ENCODE peak calls at places on chromosomes 13 and 19, in six cellular contexts. O, T, R, M, U and Q are unnamed samples.

GRCh38 chr19:47447470-47448359 is 24.0 kb downstream of the SLC8A2 start:
- DNase-seq in O (peak; percentile 83), M (peak; percentile 41), T (peak; percentile 71), R (peak; percentile 22), U (no peak), Q (no peak)

GRCh38 chr13:44237276-44237767 is 136.3 kb upstream of the SERP2 start:
- DNase-seq in O (peak; percentile 75), U (no peak), R (peak; percentile 98), T (peak; percentile 58), M (peak; percentile 47), Q (no peak)

GRCh38 chr13:75263741-75264407 is 218.1 kb downstream of the TBC1D4 start:
- DNase-seq in R (peak; percentile 28), M (no peak), U (no peak), T (no peak), O (no peak), Q (no peak)

GRCh38 chr19:52658595-52658994 is 20.4 kb upstream of the ZNF83 start:
- DNase-seq in O (no peak), R (no peak), M (no peak), U (no peak), T (peak; percentile 61), Q (no peak)

GRCh38 chr13:63433546-63434150 is 2018.0 kb upstream of the PCDH20 start:
- DNase-seq in T (no peak), M (no peak), U (no peak), R (peak; percentile 87), O (no peak), Q (no peak)

GRCh38 chr19:44890366-44891015 is 563 bp upstream of the TOMM40 start:
- DNase-seq in O (no peak), T (peak; percentile 98), U (peak; percentile 99), M (no peak), R (peak; percentile 100), Q (peak; percentile 99)

GRCh38 chr13:24700539-24700938 is 20.3 kb downstream of the ATP12A start:
- DNase-seq in O (no peak), R (no peak), M (no peak), T (no peak), U (no peak), Q (no peak)

GRCh38 chr19:41882568-41883462 is at the start of gene ARHGEF1:
- DNase-seq in M (peak; percentile 75), R (no peak), U (no peak), T (peak; percentile 60), O (peak; percentile 91), Q (peak; percentile 96)

GRCh38 chr19:38063921-38064320 is 156.9 kb downstream of the SIPA1L3 start:
- DNase-seq in T (no peak), M (no peak), U (no peak), O (no peak), R (no peak), Q (no peak)

GRCh38 chr19:14686411-14686810 is 3.4 kb upstream of the ZNF333 start:
- DNase-seq in U (no peak), O (no peak), R (peak; percentile 9), T (no peak), M (peak; percentile 17), Q (no peak)

GRCh38 chr13:73054712-73055111 is 4.1 kb upstream of the KLF5 start:
- DNase-seq in O (no peak), U (no peak), R (no peak), T (no peak), M (no peak), Q (no peak)

GRCh38 chr13:67474114-67474513 is 244.0 kb upstream of the PCDH9 start:
- DNase-seq in T (no peak), R (no peak), M (no peak), O (no peak), U (no peak), Q (no peak)

GRCh38 chr19:9362905-9363304 is at the start of gene ZNF177:
- DNase-seq in U (no peak), O (peak; percentile 70), M (no peak), T (no peak), R (no peak), Q (no peak)

GRCh38 chr19:13033819-13034611 is 38.7 kb downstream of the NFIX start:
- DNase-seq in M (peak; percentile 88), T (peak; percentile 60), R (peak; percentile 45), O (no peak), U (no peak), Q (no peak)

GRCh38 chr19:53906211-53907192 is 2.6 kb upstream of the CACNG7 start:
- DNase-seq in M (peak; percentile 36), R (no peak), T (peak; percentile 56), O (peak; percentile 75), U (no peak), Q (peak; percentile 89)

GRCh38 chr19:23286477-23286876 is 36.3 kb upstream of the ZNF724 start:
- DNase-seq in T (no peak), O (no peak), R (no peak), U (peak; percentile 50), M (no peak), Q (no peak)

DNA sequence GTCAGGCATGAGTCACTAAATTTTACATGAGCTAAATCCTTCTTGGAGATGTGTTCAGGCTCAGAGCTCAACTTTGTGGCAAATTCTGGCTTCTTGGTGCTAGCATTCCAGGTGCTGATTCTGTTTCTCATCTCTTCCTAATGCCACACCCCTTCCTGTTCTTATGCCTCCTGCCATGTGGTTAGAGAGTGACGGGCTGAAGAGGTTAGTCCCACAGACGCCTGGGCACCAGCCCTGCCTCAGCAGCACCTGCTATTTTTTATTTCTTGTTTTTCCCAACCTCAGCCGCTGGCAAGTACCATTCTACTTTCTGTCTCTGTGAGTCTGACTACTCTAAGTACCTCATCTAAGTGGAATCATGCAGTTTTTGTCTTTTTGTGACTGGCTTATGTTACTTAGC is 329.5 kb downstream of the KCNRG start:
- DNase-seq in U (no peak), T (no peak), M (no peak), O (no peak), R (no peak), Q (no peak)
- H3K4me1 ChIP-seq in U (peaks cover 1% of the 10 kb centered on the region), T (peaks cover 5% of the 10 kb centered on the region), M (peaks cover 17% of the 10 kb centered on the region), O (no peaks in the 10 kb centered on the region), R (no peaks in the 10 kb centered on the region), Q (no peaks in the 10 kb centered on the region)

GRCh38 chr19:8241646-8242045 is 32.5 kb downstream of the CERS4 start:
- DNase-seq in O (no peak), R (no peak), M (no peak), U (no peak), T (no peak), Q (no peak)

GRCh38 chr19:8239528-8240273 is 30.5 kb downstream of the CERS4 start:
- DNase-seq in M (no peak), T (no peak), U (no peak), R (no peak), O (no peak), Q (no peak)

GRCh38 chr19:8242212-8242821 is 33.1 kb downstream of the CERS4 start:
- DNase-seq in R (no peak), U (no peak), O (no peak), M (no peak), T (no peak), Q (no peak)

GRCh38 chr19:8238251-8238650 is 29.1 kb downstream of the CERS4 start:
- DNase-seq in O (no peak), U (no peak), T (no peak), M (no peak), R (no peak), Q (no peak)

DNA sequence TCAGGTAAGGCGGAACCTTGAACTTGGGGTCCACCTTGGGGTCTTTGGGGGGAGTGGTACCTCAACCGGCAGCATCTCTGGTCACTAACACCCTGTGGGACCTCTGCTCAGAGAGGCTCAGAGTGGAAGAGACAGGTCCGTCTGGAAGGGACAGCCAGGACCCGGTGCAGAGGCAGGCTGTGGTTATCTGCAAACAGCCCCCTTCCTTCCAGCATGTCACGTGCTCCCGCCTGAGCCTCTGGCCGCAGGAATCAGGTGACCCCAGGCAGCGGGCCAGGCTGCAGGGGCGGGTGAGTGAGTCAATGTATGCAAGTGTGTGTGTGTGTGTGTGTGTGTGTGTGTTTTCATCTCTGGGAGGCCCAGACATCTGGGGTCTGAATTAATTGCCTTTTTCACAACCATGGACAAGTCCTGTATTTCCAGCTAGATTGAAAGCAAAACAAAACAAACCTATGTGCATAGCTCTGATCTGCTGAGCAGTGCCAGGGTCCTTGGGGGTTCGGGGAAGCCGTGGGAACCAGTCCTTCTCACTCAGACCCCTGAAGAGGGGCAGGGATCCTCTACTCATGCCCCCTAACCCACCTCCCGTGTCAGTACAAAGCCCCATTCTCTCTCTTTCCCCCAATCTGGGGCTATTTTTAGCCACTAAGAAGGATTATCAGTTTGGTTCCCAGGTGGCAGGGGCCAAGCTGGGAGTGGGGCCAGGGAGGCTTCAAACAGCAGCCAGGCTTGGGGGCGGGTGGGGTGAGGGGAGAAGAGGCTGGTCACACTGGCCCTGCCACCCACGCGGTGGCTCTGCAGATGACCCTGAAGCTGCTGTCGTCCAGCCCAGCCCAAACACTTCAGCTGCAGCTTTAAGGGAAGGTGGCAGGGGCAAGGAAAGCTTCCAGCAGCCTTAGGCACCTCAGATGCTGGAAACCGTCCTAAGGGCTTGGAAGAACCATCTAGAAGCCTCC is 31.4 kb downstream of the CERS4 start:
- DNase-seq in U (no peak), R (peak; percentile 94), T (peak; percentile 94), O (peak; percentile 95), M (peak; percentile 82), Q (peak; percentile 93)
- H3K4me3 ChIP-seq in U (no peak overlapping the region), R (no peak overlapping the region), T (no peak overlapping the region), O (peak overlapping the region; percentile 30), M (no peak overlapping the region), Q (no peak overlapping the region)

GRCh38 chr13:40982772-40983171 is 36.3 kb downstream of the ELF1 start:
- DNase-seq in M (peak; percentile 41), T (peak; percentile 37), R (peak; percentile 52), O (no peak), U (no peak), Q (no peak)

GRCh38 chr13:40983269-40983668 is 35.8 kb downstream of the ELF1 start:
- DNase-seq in R (no peak), T (no peak), O (no peak), U (no peak), M (no peak), Q (no peak)

GRCh38 chr13:40985596-40986327 is 33.4 kb downstream of the ELF1 start:
- DNase-seq in U (no peak), T (no peak), R (no peak), O (no peak), M (no peak), Q (no peak)

GRCh38 chr13:40984670-40985366 is 34.3 kb downstream of the ELF1 start:
- DNase-seq in R (no peak), U (no peak), M (no peak), O (no peak), T (no peak), Q (no peak)

GRCh38 chr13:40983725-40984669 is 35.1 kb downstream of the ELF1 start:
- DNase-seq in T (no peak), O (no peak), M (no peak), U (no peak), R (no peak), Q (no peak)
- H3K4me1 ChIP-seq in T (peaks cover 31% of the 10 kb centered on the region), O (peaks cover 38% of the 10 kb centered on the region), M (peaks cover 79% of the 10 kb centered on the region), U (no peaks in the 10 kb centered on the region), R (peaks cover 5% of the 10 kb centered on the region), Q (peaks cover 87% of the 10 kb centered on the region)

DNA sequence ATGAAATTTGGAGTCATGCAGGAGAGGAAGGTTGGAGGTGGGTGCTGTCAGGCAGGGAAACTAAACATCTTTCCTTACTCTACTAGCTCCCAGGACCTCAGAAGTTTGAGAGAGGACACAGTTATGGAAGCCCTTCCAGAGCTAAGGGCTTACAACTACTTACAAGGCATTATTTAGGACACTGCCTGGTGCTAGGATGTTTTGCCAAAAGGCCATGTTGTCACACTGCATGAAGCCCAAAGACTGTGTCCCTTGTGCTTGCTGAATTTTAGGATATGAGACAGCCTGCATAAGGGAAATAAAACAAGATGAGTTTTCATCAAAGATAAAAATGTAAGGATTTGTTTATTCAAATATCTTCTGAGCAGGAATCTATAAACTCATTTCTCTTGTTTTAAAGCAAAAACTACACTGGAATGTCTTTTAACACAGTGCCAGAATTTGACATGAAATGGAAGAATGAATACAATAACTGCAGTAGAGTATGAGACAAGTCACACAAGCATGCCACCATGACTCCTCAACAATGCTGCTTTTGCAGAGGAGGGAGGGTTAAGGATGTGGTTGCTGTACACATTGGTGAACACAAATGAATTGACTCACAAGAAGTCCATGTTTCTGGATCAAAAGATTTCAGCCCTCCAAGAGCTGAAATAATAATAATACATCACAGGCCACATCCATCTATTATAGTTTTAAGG is 258.4 kb downstream of the SPRY2 start:
- DNase-seq in T (no peak), R (peak; percentile 74), M (no peak), U (no peak), O (no peak), Q (no peak)
- H3K4me3 ChIP-seq in T (no peak overlapping the region), R (no peak overlapping the region), M (no peak overlapping the region), U (no peak overlapping the region), O (no peak overlapping the region), Q (no peak overlapping the region)